ENCODE peak calls at places on chromosomes 5 and 9, in seven cellular contexts. J is lower lobe of right lung, E is AG09309, G is A673, I is endodermal cell, N is bronchial epithelial cell, H is mucosa of descending colon. S is an unnamed sample.

GRCh38 chr9:21974542-21975409 is 19.4 kb downstream of the CDKN2A start:
- DNase-seq in J (no peak), E (no peak), G (no peak), I (peak; percentile 90), N (peak; percentile 56), H (peak; percentile 28), S (peak; percentile 62)

GRCh38 chr5:168366124-168366523 is 74.7 kb downstream of the WWC1 start:
- DNase-seq in J (no peak), E (peak; percentile 53), G (peak; percentile 7), I (peak; percentile 41), N (peak; percentile 94), H (no peak), S (peak; percentile 53)

GRCh38 chr5:104977530-104977929 is 1414.9 kb upstream of the NUDT12 start:
- DNase-seq in J (no peak), E (no peak), G (no peak), I (no peak), N (no peak), H (no peak), S (no peak)

GRCh38 chr5:35651002-35651756 is 33.5 kb downstream of the SPEF2 start:
- DNase-seq in J (no peak), E (peak; percentile 34), G (peak; percentile 64), I (peak; percentile 82), N (peak; percentile 53), H (peak; percentile 58), S (peak; percentile 29)

GRCh38 chr9:101792475-101792874 is 54.0 kb upstream of the GRIN3A start:
- DNase-seq in J (no peak), E (no peak), G (no peak), I (no peak), N (no peak), H (no peak), S (no peak)

GRCh38 chr5:39284552-39284951 is 65.2 kb upstream of the FYB1 start:
- DNase-seq in J (no peak), E (no peak), G (no peak), I (no peak), N (no peak), H (no peak), S (no peak)

GRCh38 chr5:126265917-126266316 is 157.3 kb upstream of the GRAMD2B start:
- DNase-seq in J (no peak), E (no peak), G (no peak), I (no peak), N (peak; percentile 9), H (no peak), S (no peak)

GRCh38 chr9:38129366-38129765 is 60.3 kb upstream of the SHB start:
- DNase-seq in J (peak; percentile 51), E (no peak), G (no peak), I (no peak), N (no peak), H (no peak), S (no peak)

GRCh38 chr9:112844771-112845542 is 45.7 kb downstream of the SLC46A2 start:
- DNase-seq in J (peak; percentile 85), E (no peak), G (peak; percentile 87), I (peak; percentile 94), N (peak; percentile 55), H (peak; percentile 89), S (peak; percentile 81)

GRCh38 chr5:140611020-140611521 is 21.9 kb downstream of the CD14 start:
- DNase-seq in J (no peak), E (no peak), G (no peak), I (no peak), N (no peak), H (no peak), S (peak; percentile 63)

GRCh38 chr9:35756275-35756742 is 2.2 kb upstream of the MSMP start:
- DNase-seq in J (peak; percentile 83), E (no peak), G (no peak), I (no peak), N (peak; percentile 33), H (peak; percentile 84), S (peak; percentile 32)

GRCh38 chr5:96329886-96330531 is 103.0 kb downstream of the PCSK1 start:
- DNase-seq in J (no peak), E (no peak), G (no peak), I (no peak), N (peak; percentile 73), H (no peak), S (no peak)
- H3K4me3 ChIP-seq in J (no peak overlapping the region), E (no peak overlapping the region), G (no peak overlapping the region), I (no peak overlapping the region), N (no peak overlapping the region), H (no peak overlapping the region), S (no peak overlapping the region)

GRCh38 chr9:137449081-137449844 is 8.1 kb upstream of the ENTPD8 start:
- DNase-seq in J (peak; percentile 42), E (no peak), G (no peak), I (no peak), N (no peak), H (peak; percentile 4), S (no peak)

GRCh38 chr9:137451976-137452760 is 7.0 kb downstream of the NSMF start:
- DNase-seq in J (peak; percentile 48), E (no peak), G (no peak), I (no peak), N (no peak), H (peak; percentile 15), S (no peak)

GRCh38 chr9:137447722-137448568 is 6.8 kb upstream of the ENTPD8 start:
- DNase-seq in J (peak; percentile 43), E (no peak), G (no peak), I (no peak), N (no peak), H (peak; percentile 7), S (no peak)

GRCh38 chr9:137448569-137448962 is 7.4 kb upstream of the ENTPD8 start:
- DNase-seq in J (no peak), E (no peak), G (no peak), I (no peak), N (no peak), H (peak; percentile 3), S (no peak)

DNA sequence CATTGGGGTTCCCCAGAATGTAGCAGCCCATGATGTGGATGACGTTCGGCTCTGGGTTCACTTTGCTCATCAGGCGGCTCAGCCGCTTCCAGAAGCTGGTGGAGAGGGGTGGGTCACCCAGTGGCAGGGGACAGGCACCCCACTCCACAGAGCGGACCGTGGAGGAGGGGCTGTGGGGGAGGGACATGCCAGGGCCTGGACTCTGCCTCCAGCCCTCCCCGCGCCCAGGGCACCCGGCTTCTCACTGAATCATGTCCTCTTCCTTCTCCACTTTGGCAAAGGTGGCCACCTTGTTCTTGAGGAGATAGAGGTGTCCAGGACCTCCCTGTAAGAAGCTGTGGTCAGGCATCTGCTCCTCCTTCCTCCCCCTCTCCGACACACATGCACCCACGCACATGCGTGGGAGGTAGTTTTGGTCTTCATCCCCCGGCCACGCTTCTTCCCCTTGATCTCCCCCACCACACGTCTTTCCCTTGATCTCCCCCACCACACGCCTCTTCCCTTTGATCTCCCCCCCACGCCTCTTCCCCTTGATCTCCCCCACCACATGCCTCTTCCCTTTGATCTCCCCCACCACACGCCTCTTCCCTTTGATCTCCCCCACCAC is 8.9 kb upstream of the ENTPD8 start:
- DNase-seq in J (peak; percentile 42), E (no peak), G (no peak), I (no peak), N (no peak), H (peak; percentile 10), S (no peak)
- TF ChIP-seq CTCF in J (no peak), E (no peak), G (no peak), I (no peak), N (no peak), H (no peak), S (no peak)

GRCh38 chr5:172642926-172643325 is 1.9 kb downstream of the NEURL1B start:
- DNase-seq in J (no peak), E (no peak), G (no peak), I (no peak), N (no peak), H (no peak), S (no peak)

GRCh38 chr5:172644229-172644628 is 3.2 kb downstream of the NEURL1B start:
- DNase-seq in J (no peak), E (no peak), G (no peak), I (no peak), N (no peak), H (peak; percentile 89), S (no peak)

GRCh38 chr5:172644711-172645110 is 3.6 kb downstream of the NEURL1B start:
- DNase-seq in J (no peak), E (no peak), G (no peak), I (no peak), N (no peak), H (no peak), S (no peak)

GRCh38 chr5:172642511-172642910 is 1.4 kb downstream of the NEURL1B start:
- DNase-seq in J (no peak), E (no peak), G (no peak), I (no peak), N (no peak), H (no peak), S (no peak)

GRCh38 chr5:172643392-172643871 is 2.4 kb downstream of the NEURL1B start:
- DNase-seq in J (no peak), E (no peak), G (no peak), I (no peak), N (no peak), H (no peak), S (no peak)
- H3K4me3 ChIP-seq in J (peak overlapping the region; percentile 85), E (no peak overlapping the region), G (no peak overlapping the region), I (no peak overlapping the region), N (no peak overlapping the region), H (no peak overlapping the region), S (no peak overlapping the region)

DNA sequence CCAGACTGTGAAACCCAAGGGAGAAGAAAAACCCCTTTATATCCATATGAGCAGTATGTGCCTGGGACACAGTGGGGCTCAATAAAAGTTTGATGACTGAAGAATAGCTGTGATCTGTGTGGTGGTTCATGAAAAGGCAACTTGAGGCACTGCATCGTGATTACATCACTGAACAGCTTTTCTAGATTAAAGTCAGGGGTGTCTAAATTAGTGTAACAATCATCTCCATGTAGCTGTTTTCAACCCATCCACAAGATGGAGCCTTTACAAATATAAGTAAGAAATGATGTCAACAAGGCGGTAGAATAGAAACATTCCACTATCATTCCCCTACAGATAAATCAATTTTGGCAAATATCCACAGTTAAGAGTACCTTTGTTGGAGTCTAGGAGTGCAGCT is 55.5 kb downstream of the PRRC1 start:
- DNase-seq in J (no peak), E (no peak), G (peak; percentile 18), I (no peak), N (peak; percentile 20), H (no peak), S (peak; percentile 25)
- TF ChIP-seq CTCF in J (peak; percentile 11), E (peak; percentile 34), G (peak; percentile 43), I (peak; percentile 62), N (peak; percentile 17), H (no peak), S (peak; percentile 16)

DNA sequence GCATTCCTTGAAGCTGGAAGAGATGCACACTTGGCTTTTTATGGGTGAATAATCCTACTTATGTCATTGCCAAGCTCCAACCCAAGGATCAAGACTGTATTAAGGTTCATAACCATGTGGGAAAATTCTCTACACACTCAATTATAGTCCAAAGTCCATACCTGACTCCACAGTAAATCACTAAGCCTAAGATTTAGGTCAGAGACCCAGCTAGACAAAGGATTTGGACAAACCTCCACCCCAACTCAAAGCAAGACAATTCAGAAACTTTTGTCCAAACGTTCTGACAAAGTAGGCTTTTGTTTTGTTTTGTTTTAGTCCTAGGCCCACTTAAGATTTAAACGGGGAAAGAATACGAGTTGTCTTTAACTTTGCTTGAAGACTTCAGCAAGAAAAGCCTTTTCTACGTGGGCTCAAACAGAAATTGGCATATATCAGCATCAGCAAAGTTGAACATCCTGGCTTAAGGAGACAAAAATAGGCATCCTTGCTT is 1.7 kb downstream of the MEGF9 start:
- DNase-seq in J (no peak), E (no peak), G (no peak), I (no peak), N (no peak), H (no peak), S (no peak)
- H3K4me3 ChIP-seq in J (peak overlapping the region; percentile 92), E (no peak overlapping the region), G (peak overlapping the region; percentile 78), I (peak overlapping the region; percentile 89), N (peak overlapping the region; percentile 92), H (no peak overlapping the region), S (peak overlapping the region; percentile 78)

GRCh38 chr5:53424691-53425597 is 55.5 kb upstream of the FST start:
- DNase-seq in J (no peak), E (no peak), G (no peak), I (no peak), N (peak; percentile 40), H (no peak), S (peak; percentile 84)
- TF ChIP-seq CTCF in J (no peak), E (no peak), G (no peak), I (no peak), N (no peak), H (no peak), S (no peak)

S was measured in cardiac fibroblast.